ENCODE peak calls at places on chromosomes 1 and 21, in nine cellular contexts. A is neural progenitor cell; R is stimulated activated naive CD8-positive, alpha-beta T cell treated with anti-CD3 and anti-CD28 coated beads, Interleukin-15, Interleukin-2, amounts not matched to agents 100 U/mL and 50 U/mL, for 24 hours; W is activated naive CD4-positive, alpha-beta T cell; S is M059J; K is T follicular helper cell; Q is COR-L47; I is fibroblast of mammary gland; E is AG08396. C is an unnamed sample.

GRCh38 chr1:205922806-205923205 is 20.4 kb downstream of the SLC26A9 start:
- DNase-seq in I (no peak), Q (no peak), K (no peak), S (no peak), A (no peak), W (no peak), E (no peak), R (no peak), C (no peak)

GRCh38 chr1:211324992-211325775 is 1.4 kb upstream of the TRAF5 start:
- DNase-seq in K (no peak), I (no peak), R (no peak), W (no peak), Q (no peak), S (no peak), A (no peak), E (no peak), C (no peak)

GRCh38 chr1:227429447-227430359 is 111.4 kb upstream of the CDC42BPA start:
- DNase-seq in A (no peak), W (no peak), E (no peak), Q (no peak), I (peak; percentile 70), R (no peak), S (peak; percentile 75), K (no peak), C (no peak)

GRCh38 chr1:63326473-63327380 is 4.4 kb downstream of the FOXD3 start:
- DNase-seq in K (no peak), R (no peak), S (no peak), W (no peak), E (no peak), I (no peak), Q (no peak), A (peak; percentile 51), C (no peak)

GRCh38 chr1:6127587-6128163 is 52.4 kb downstream of the CHD5 start:
- DNase-seq in K (peak; percentile 76), R (peak; percentile 77), S (no peak), I (peak; percentile 53), Q (no peak), W (peak; percentile 26), E (peak; percentile 86), A (peak; percentile 92), C (no peak)

GRCh38 chr21:42653492-42654061 is at the start of gene PDE9A:
- DNase-seq in Q (peak; percentile 63), R (peak; percentile 50), A (peak; percentile 94), S (no peak), W (no peak), E (peak; percentile 56), I (no peak), K (no peak), C (no peak)

GRCh38 chr1:9125325-9125724 is 3.6 kb downstream of the GPR157 start:
- DNase-seq in K (no peak), W (no peak), I (no peak), S (no peak), A (no peak), E (no peak), R (no peak), Q (no peak), C (no peak)

GRCh38 chr1:33488624-33489023 is 16.2 kb downstream of the ZSCAN20 start:
- DNase-seq in W (no peak), K (no peak), S (no peak), Q (no peak), I (no peak), A (no peak), R (no peak), E (no peak), C (no peak)

GRCh38 chr1:43452789-43453441 is 816 bp downstream of the HYI start:
- DNase-seq in R (no peak), I (peak; percentile 60), W (no peak), Q (peak; percentile 57), S (peak; percentile 73), E (peak; percentile 60), K (no peak), A (peak; percentile 51), C (peak; percentile 42)

GRCh38 chr1:172002725-172003345 is 161.5 kb downstream of the DNM3 start:
- DNase-seq in R (no peak), K (no peak), I (peak; percentile 73), W (no peak), S (peak; percentile 68), Q (peak; percentile 19), A (peak; percentile 59), E (peak; percentile 30), C (no peak)

GRCh38 chr1:42933060-42933586 is 25.5 kb downstream of the SLC2A1 start:
- DNase-seq in W (no peak), R (peak; percentile 3), K (no peak), E (no peak), I (no peak), A (no peak), S (no peak), Q (no peak), C (no peak)

GRCh38 chr1:61395156-61395555 is 312.8 kb downstream of the NFIA start:
- DNase-seq in W (no peak), S (no peak), A (no peak), I (peak; percentile 19), R (no peak), K (no peak), Q (no peak), E (no peak), C (no peak)

GRCh38 chr1:219713981-219714381 is 101.1 kb upstream of the ZC3H11B start:
- DNase-seq in E (no peak), K (no peak), W (no peak), R (no peak), S (no peak), I (no peak), A (no peak), Q (peak; percentile 16), C (no peak)

GRCh38 chr21:33313611-33314010 is 11.2 kb upstream of the IFNAR1 start:
- DNase-seq in I (no peak), Q (no peak), K (no peak), R (no peak), S (no peak), W (no peak), A (no peak), E (no peak), C (no peak)

GRCh38 chr1:157488160-157488559 is 64.2 kb downstream of the FCRL5 start:
- DNase-seq in R (no peak), E (no peak), K (no peak), W (no peak), A (no peak), Q (no peak), I (no peak), S (no peak), C (no peak)

GRCh38 chr1:230899845-230900251 is 31.5 kb upstream of the C1orf198 start:
- DNase-seq in R (no peak), I (peak; percentile 37), K (no peak), S (peak; percentile 34), W (no peak), E (peak; percentile 73), A (no peak), Q (no peak), C (no peak)

GRCh38 chr21:37085726-37086125 is 12.7 kb downstream of the TTC3 start:
- DNase-seq in W (no peak), A (no peak), Q (no peak), K (no peak), S (no peak), E (no peak), R (no peak), I (no peak), C (no peak)

GRCh38 chr1:3770047-3770765 is 2.3 kb upstream of the SMIM1 start:
- DNase-seq in S (no peak), K (no peak), R (no peak), I (no peak), E (no peak), Q (no peak), A (no peak), W (no peak), C (no peak)

GRCh38 chr1:86714561-86715244 is 10.3 kb downstream of the SH3GLB1 start:
- DNase-seq in W (no peak), R (no peak), Q (no peak), I (no peak), S (peak; percentile 48), E (no peak), K (no peak), A (no peak), C (no peak)

GRCh38 chr1:178494569-178494971 is 2.2 kb downstream of the CLEC20A start:
- DNase-seq in K (no peak), S (no peak), I (no peak), W (no peak), Q (no peak), E (no peak), R (no peak), A (no peak), C (no peak)

GRCh38 chr1:78649628-78650027 is at the start of gene IFI44:
- DNase-seq in S (peak; percentile 95), R (peak; percentile 72), A (no peak), Q (peak; percentile 74), K (peak; percentile 73), I (peak; percentile 85), E (peak; percentile 63), W (no peak), C (no peak)

GRCh38 chr1:62356257-62356835 is 37.1 kb upstream of the KANK4 start:
- DNase-seq in K (no peak), S (peak; percentile 94), E (peak; percentile 72), R (no peak), A (no peak), I (peak; percentile 87), Q (no peak), W (no peak), C (no peak)

GRCh38 chr1:223031690-223032601 is 111.1 kb downstream of the TLR5 start:
- DNase-seq in A (no peak), W (no peak), Q (no peak), E (peak; percentile 64), S (peak; percentile 82), R (no peak), K (no peak), I (peak; percentile 94), C (no peak)

GRCh38 chr1:101592861-101593260 is 356.0 kb downstream of the S1PR1 start:
- DNase-seq in S (no peak), I (no peak), A (no peak), E (no peak), R (no peak), W (no peak), Q (peak; percentile 45), K (no peak), C (no peak)

GRCh38 chr1:92747735-92748134 is 37.2 kb downstream of the EVI5 start:
- DNase-seq in R (no peak), Q (no peak), A (no peak), I (peak; percentile 45), W (no peak), S (no peak), E (peak; percentile 17), K (no peak), C (no peak)

GRCh38 chr1:82778612-82779011 is 977.9 kb downstream of the ADGRL2 start:
- DNase-seq in Q (no peak), I (peak; percentile 4), A (peak; percentile 4), W (no peak), R (no peak), S (peak; percentile 34), K (no peak), E (peak; percentile 6), C (no peak)

GRCh38 chr1:34408011-34408410 is 231.3 kb downstream of the C1orf94 start:
- DNase-seq in I (no peak), R (no peak), K (no peak), A (no peak), S (peak; percentile 74), E (peak; percentile 37), Q (no peak), W (no peak), C (no peak)

GRCh38 chr1:212699839-212700596 is at the start of gene BATF3:
- DNase-seq in I (no peak), E (peak; percentile 66), K (peak; percentile 25), Q (no peak), R (peak; percentile 81), S (peak; percentile 51), W (peak; percentile 19), A (peak; percentile 67), C (no peak)

GRCh38 chr1:159953866-159954515 is at the start of gene SLAMF9:
- DNase-seq in E (peak; percentile 48), Q (no peak), I (peak; percentile 72), R (no peak), S (peak; percentile 34), K (no peak), A (no peak), W (no peak), C (no peak)

GRCh38 chr1:59505596-59506028 is 208.7 kb downstream of the FGGY start:
- DNase-seq in E (no peak), K (no peak), I (peak; percentile 63), A (peak; percentile 17), R (no peak), Q (peak; percentile 24), S (peak; percentile 58), W (no peak), C (no peak)

C was measured in cerebellar nuclear complex.